ENCODE peak calls at places on chromosome 5, in four cellular contexts. N, A, U and X are unnamed samples.
A peak's percentile ranks its signal among the peaks of the same experiment; 100 is the strongest.

GRCh38 chr5:33997331-33997983 is 10.4 kb downstream of the AMACR start:
- DNase-seq in N (peak; percentile 69), A (peak; percentile 83), U (peak; percentile 49), X (no peak)

GRCh38 chr5:14204785-14205321 is 61.7 kb downstream of the TRIO start:
- DNase-seq in N (peak; percentile 44), A (peak; percentile 91), U (peak; percentile 81), X (no peak)

GRCh38 chr5:65262094-65262493 is 219.6 kb downstream of the ADAMTS6 start:
- DNase-seq in N (no peak), A (no peak), U (no peak), X (no peak)

GRCh38 chr5:176535655-176536131 is 1.5 kb downstream of the RNF44 start:
- DNase-seq in N (no peak), A (no peak), U (no peak), X (peak; percentile 90)

GRCh38 chr5:71651554-71651953 is 64.4 kb downstream of the MCCC2 start:
- DNase-seq in N (no peak), A (no peak), U (no peak), X (no peak)

GRCh38 chr5:74201334-74202081 is 439.0 kb downstream of the ENC1 start:
- DNase-seq in N (peak; percentile 71), A (no peak), U (no peak), X (no peak)

GRCh38 chr5:118115791-118116190 is 872.6 kb downstream of the DTWD2 start:
- DNase-seq in N (no peak), A (no peak), U (no peak), X (no peak)

GRCh38 chr5:52709171-52709925 is 78.4 kb upstream of the ITGA1 start:
- DNase-seq in N (no peak), A (no peak), U (no peak), X (no peak)

GRCh38 chr5:95959051-95959963 is 2.3 kb downstream of the ELL2 start:
- DNase-seq in N (no peak), A (no peak), U (peak; percentile 21), X (no peak)

GRCh38 chr5:134975078-134975715 is 7.5 kb downstream of the CATSPER3 start:
- DNase-seq in N (no peak), A (no peak), U (no peak), X (no peak)

GRCh38 chr5:73917433-73917832 is 291.4 kb downstream of the ARHGEF28 start:
- DNase-seq in N (peak; percentile 38), A (no peak), U (no peak), X (no peak)

GRCh38 chr5:74510476-74510875 is 130.1 kb downstream of the ENC1 start:
- DNase-seq in N (no peak), A (no peak), U (no peak), X (no peak)

GRCh38 chr5:107803728-107804127 is 133.0 kb upstream of the EFNA5 start:
- DNase-seq in N (no peak), A (no peak), U (no peak), X (no peak)

GRCh38 chr5:109038209-109038840 is 290.6 kb downstream of the FER start:
- DNase-seq in N (no peak), A (no peak), U (no peak), X (no peak)

GRCh38 chr5:32708949-32709348 is 2.2 kb upstream of the NPR3 start:
- DNase-seq in N (no peak), A (peak; percentile 56), U (no peak), X (no peak)

GRCh38 chr5:60206234-60206633 is 312.7 kb upstream of the PDE4D start:
- DNase-seq in N (no peak), A (no peak), U (no peak), X (no peak)

GRCh38 chr5:1760656-1761452 is 38.8 kb downstream of the MRPL36 start:
- DNase-seq in N (peak; percentile 19), A (peak; percentile 46), U (no peak), X (peak; percentile 88)

GRCh38 chr5:98963019-98963418 is 34.2 kb upstream of the CHD1 start:
- DNase-seq in N (no peak), A (no peak), U (no peak), X (no peak)

GRCh38 chr5:56251918-56252553 is 18.9 kb upstream of the ANKRD55 start:
- DNase-seq in N (no peak), A (no peak), U (no peak), X (no peak)

GRCh38 chr5:13830536-13830935 is 114.0 kb downstream of the DNAH5 start:
- DNase-seq in N (no peak), A (no peak), U (no peak), X (no peak)

GRCh38 chr5:620586-621180 is 8.5 kb downstream of the CEP72 start:
- DNase-seq in N (no peak), A (peak; percentile 41), U (no peak), X (no peak)

GRCh38 chr5:175576096-175576495 is 81.8 kb upstream of the HRH2 start:
- DNase-seq in N (no peak), A (no peak), U (no peak), X (no peak)

GRCh38 chr5:81606150-81606549 is 144.7 kb downstream of the SSBP2 start:
- DNase-seq in N (no peak), A (no peak), U (no peak), X (no peak)

GRCh38 chr5:58761418-58761817 is 178.5 kb downstream of the RAB3C start:
- DNase-seq in N (no peak), A (no peak), U (no peak), X (no peak)

DNA sequence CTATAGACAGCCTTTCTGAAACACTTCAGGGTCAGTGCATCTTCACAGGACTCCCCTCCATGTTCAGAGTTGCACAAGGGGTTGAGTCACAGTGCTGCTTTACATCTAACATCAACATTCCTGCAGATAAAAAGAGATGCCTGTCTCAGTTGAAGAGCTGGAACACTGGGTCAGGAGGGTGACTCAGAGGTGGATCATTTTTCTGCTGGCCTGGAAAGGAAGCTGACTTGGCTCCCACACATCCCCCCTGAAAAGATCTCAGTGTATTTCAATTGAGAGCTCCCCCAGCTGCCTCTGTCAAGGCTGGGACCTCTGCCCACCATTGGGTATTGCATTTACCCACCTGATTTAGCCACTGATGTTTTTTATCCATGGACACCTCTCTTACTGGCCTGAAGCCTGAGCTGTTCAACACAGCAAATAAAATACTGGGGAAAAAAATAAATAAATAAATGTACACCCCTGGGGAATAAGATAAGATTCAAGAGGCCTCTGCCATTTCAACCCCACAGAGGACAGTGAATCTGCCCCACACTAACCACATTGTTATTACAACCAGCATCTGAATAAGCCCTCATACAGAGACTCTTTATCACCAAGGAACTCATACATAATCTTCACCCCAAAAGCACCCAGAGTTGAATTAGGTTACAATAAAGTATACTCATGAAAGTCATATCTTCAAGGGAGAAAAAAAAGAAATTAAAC is 716.4 kb downstream of the SEMA5A start:
- DNase-seq in N (no peak), A (no peak), U (no peak), X (no peak)
- H3K4me1 ChIP-seq in N (no peaks in the 10 kb centered on the region), A (no peaks in the 10 kb centered on the region), U (no peaks in the 10 kb centered on the region), X (peaks cover 7% of the 10 kb centered on the region)

DNA sequence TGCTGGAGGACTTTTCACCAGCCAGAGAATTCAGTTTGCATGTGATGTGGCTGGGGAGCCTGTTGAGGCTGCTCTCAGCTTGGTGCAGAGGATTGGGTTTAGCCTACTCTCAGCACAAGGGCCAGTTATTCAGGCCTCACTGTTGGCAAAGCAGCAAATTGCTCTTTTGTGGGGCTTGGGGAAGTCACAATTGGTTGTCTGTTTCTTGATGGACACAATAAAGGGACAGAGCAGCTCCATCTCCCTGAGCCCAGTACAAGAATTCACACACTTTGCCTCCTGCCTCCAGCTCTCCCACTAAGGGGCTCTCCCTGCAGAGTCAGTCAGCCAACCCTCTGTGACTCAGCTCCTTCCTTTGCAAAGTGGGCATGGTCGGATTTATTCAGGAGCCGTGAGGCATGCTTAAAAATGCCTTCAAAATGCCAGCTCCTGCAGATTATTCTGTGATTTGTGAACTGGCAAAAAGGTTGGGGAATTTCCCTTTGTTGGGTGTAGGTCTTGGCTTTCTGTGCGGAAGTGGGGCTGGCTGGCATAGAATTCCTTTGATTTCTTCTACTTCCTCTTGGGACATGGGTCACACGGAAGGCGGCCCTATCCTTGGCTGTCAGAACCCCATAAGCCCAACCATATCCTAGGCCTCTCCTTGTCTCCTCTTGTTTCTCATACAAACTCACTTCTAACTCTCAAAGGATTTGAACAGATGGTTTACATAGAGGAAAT is 118.6 kb upstream of the CD180 start:
- DNase-seq in N (no peak), A (no peak), U (no peak), X (no peak)
- TF ChIP-seq POLR2AphosphoS5 in N (no peak), A (no peak), U (no peak), X (no peak)

DNA sequence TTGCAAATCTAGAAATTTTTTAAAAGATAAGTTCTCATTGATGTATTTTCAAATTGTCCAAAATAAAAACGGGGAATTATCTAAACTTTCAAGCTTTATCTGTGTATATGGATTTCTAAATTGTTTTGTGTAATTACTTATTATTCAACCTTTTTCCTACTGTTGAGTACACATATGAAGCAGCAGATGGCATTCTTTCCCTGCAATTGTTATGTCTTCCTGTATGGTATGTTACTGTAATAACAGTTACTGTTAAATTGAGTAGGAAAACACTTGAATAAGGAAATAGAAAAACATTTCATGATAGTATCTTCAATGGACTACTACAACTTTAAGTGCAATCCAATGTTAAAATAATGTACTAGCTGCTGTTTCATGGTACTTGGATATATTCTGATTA is 124.8 kb downstream of the RANBP17 start:
- DNase-seq in N (no peak), A (no peak), U (no peak), X (no peak)
- TF ChIP-seq CTCF in N (no peak), A (no peak), U (no peak), X (no peak)

GRCh38 chr5:9058666-9059065 is 487.2 kb downstream of the SEMA5A start:
- DNase-seq in N (no peak), A (no peak), U (no peak), X (no peak)
- H3K4me1 ChIP-seq in N (no peaks in the 10 kb centered on the region), A (no peaks in the 10 kb centered on the region), U (no peaks in the 10 kb centered on the region), X (peaks cover 11% of the 10 kb centered on the region)

GRCh38 chr5:150021491-150022162 is 21.1 kb downstream of the HMGXB3 start:
- DNase-seq in N (no peak), A (no peak), U (no peak), X (no peak)
- TF ChIP-seq POLR2AphosphoS5 in N (no peak), A (no peak), U (no peak), X (peak; percentile 68)

GRCh38 chr5:132464155-132464939 is 26.2 kb downstream of the IRF1 start:
- DNase-seq in N (no peak), A (peak; percentile 66), U (peak; percentile 55), X (no peak)
- TF ChIP-seq CTCF in N (no peak), A (peak; percentile 9), U (peak; percentile 50), X (no peak)

GRCh38 chr5:142806769-142807377 is 36.7 kb downstream of the ARHGAP26 start:
- DNase-seq in N (no peak), A (no peak), U (no peak), X (no peak)
- H3K4me1 ChIP-seq in N (peaks cover 26% of the 10 kb centered on the region), A (peaks cover 5% of the 10 kb centered on the region), U (peaks cover 5% of the 10 kb centered on the region), X (peaks cover 30% of the 10 kb centered on the region)

DNA sequence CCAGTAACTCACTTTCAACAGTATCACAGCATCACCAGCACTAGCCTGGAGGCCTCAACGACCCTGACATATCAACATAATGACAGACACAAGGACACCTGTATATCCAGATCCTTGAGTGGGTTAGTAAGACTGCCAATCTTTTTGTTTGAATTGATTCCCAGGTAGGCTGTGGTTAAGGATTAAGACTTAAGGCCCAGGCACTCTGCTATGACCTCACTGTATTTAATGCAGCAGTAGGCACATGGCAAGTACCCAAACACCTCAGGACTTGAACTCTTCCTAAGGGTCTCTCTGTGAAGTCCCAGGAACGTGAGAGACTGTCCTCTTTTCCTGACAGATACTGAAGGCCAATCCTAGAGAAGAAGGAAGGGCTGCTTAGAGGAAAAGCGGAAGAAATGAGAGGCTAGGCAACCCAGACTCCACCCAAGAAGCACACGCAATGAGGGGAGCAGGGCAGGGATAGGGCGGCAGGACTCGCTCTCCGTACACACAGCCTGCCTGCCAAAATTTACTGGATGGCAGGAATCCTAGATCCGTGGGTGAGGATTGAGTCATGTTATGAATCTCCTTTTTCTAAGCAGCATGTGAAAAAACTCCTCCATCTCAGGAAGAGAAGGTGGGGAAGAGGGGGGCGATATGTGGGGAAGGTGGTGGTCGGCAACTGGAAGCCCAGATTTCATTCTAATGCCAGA is 93.4 kb downstream of the SIL1 start:
- DNase-seq in N (no peak), A (peak; percentile 90), U (peak; percentile 35), X (no peak)
- TF ChIP-seq POLR2AphosphoS5 in N (no peak), A (peak; percentile 21), U (no peak), X (no peak)

GRCh38 chr5:173530547-173530946 is 85.9 kb downstream of the BOD1 start:
- DNase-seq in N (no peak), A (no peak), U (no peak), X (no peak)
- TF ChIP-seq CTCF in N (no peak), A (no peak), U (no peak), X (no peak)